ENCODE peak calls at places on chromosomes 6 and 20, in four cellular contexts. L is mesendoderm, G is mesenchymal stem cell, Z is neuronal stem cell. V is an unnamed sample.

GRCh38 chr6:15079288-15079817 is 166.5 kb upstream of the JARID2 start:
- DNase-seq in L (peak; percentile 66), G (no peak), Z (no peak), V (no peak)

GRCh38 chr6:52522655-52523054 is 54.2 kb downstream of the TRAM2 start:
- DNase-seq in L (no peak), G (peak; percentile 58), Z (no peak), V (no peak)

GRCh38 chr6:42482126-42482525 is 30.4 kb upstream of the TRERF1 start:
- DNase-seq in L (no peak), G (peak; percentile 28), Z (no peak), V (no peak)

GRCh38 chr6:168937061-168937460 is 316.6 kb downstream of the THBS2 start:
- DNase-seq in L (peak; percentile 40), G (no peak), Z (no peak), V (no peak)

GRCh38 chr6:150924808-150925654 is 59.5 kb downstream of the MTHFD1L start:
- DNase-seq in L (no peak), G (no peak), Z (no peak), V (no peak)

GRCh38 chr20:10115021-10115420 is 80.2 kb downstream of the ANKEF1 start:
- DNase-seq in L (no peak), G (peak; percentile 37), Z (no peak), V (no peak)

GRCh38 chr6:111552241-111552744 is 53.4 kb downstream of the TRAF3IP2 start:
- DNase-seq in L (peak; percentile 95), G (peak; percentile 95), Z (peak; percentile 78), V (peak; percentile 66)

GRCh38 chr6:13217206-13217905 is 111.0 kb downstream of the TBC1D7 start:
- DNase-seq in L (no peak), G (peak; percentile 57), Z (no peak), V (no peak)

GRCh38 chr6:157005940-157006339 is 228.8 kb downstream of the ARID1B start:
- DNase-seq in L (peak; percentile 78), G (no peak), Z (no peak), V (no peak)

GRCh38 chr6:130602151-130602770 is 224.9 kb upstream of the SMLR1 start:
- DNase-seq in L (no peak), G (peak; percentile 94), Z (no peak), V (no peak)

GRCh38 chr6:26554669-26555504 is 16.7 kb downstream of the HMGN4 start:
- DNase-seq in L (peak; percentile 82), G (peak; percentile 81), Z (peak; percentile 45), V (peak; percentile 58)

GRCh38 chr20:58399926-58400325 is 10.9 kb downstream of the VAPB start:
- DNase-seq in L (no peak), G (no peak), Z (no peak), V (peak; percentile 36)

GRCh38 chr6:20433321-20433720 is 31.6 kb downstream of the E2F3 start:
- DNase-seq in L (no peak), G (no peak), Z (no peak), V (no peak)

GRCh38 chr6:17630511-17631073 is 30.5 kb downstream of the FAM8A1 start:
- DNase-seq in L (no peak), G (peak; percentile 51), Z (no peak), V (no peak)

GRCh38 chr6:72626126-72626525 is 4.3 kb downstream of the KCNQ5 start:
- DNase-seq in L (peak; percentile 19), G (no peak), Z (no peak), V (no peak)

GRCh38 chr20:52269327-52269726 is 77.7 kb upstream of the ZFP64 start:
- DNase-seq in L (no peak), G (peak; percentile 36), Z (no peak), V (no peak)

GRCh38 chr6:26330835-26331808 is 33.9 kb upstream of the BTN3A2 start:
- DNase-seq in L (peak; percentile 84), G (peak; percentile 41), Z (no peak), V (peak; percentile 66)

GRCh38 chr6:41167173-41167963 is 4.5 kb upstream of the TREM2 start:
- DNase-seq in L (peak; percentile 63), G (peak; percentile 35), Z (peak; percentile 30), V (peak; percentile 60)

GRCh38 chr20:32370897-32371296 is 12.8 kb downstream of the ASXL1 start:
- DNase-seq in L (no peak), G (no peak), Z (no peak), V (no peak)

GRCh38 chr6:31928672-31928939 is 1.1 kb downstream of the C2 start:
- DNase-seq in L (no peak), G (no peak), Z (no peak), V (no peak)

GRCh38 chr20:59628171-59628570 is 23.8 kb downstream of the PHACTR3 start:
- DNase-seq in L (no peak), G (no peak), Z (no peak), V (no peak)

GRCh38 chr20:24470031-24470781 is 777 bp downstream of the SYNDIG1 start:
- DNase-seq in L (peak; percentile 71), G (no peak), Z (peak; percentile 42), V (peak; percentile 54)

GRCh38 chr6:54266400-54266923 is 41.8 kb upstream of the TINAG start:
- DNase-seq in L (peak; percentile 52), G (no peak), Z (no peak), V (peak; percentile 44)

GRCh38 chr20:36344517-36345132 is 38.5 kb downstream of the DLGAP4 start:
- DNase-seq in L (peak; percentile 87), G (peak; percentile 63), Z (peak; percentile 81), V (peak; percentile 82)

GRCh38 chr6:158185729-158186456 is 17.7 kb downstream of the GTF2H5 start:
- DNase-seq in L (no peak), G (peak; percentile 45), Z (no peak), V (no peak)

GRCh38 chr6:17086469-17086868 is 15.4 kb upstream of the STMND1 start:
- DNase-seq in L (peak; percentile 68), G (peak; percentile 78), Z (no peak), V (peak; percentile 45)

GRCh38 chr20:17841751-17842191 is 126.8 kb downstream of the SNX5 start:
- DNase-seq in L (no peak), G (peak; percentile 53), Z (no peak), V (no peak)

GRCh38 chr20:17844133-17844429 is 124.5 kb downstream of the SNX5 start:
- DNase-seq in L (no peak), G (no peak), Z (no peak), V (no peak)

GRCh38 chr20:17845701-17846475 is 122.7 kb downstream of the SNX5 start:
- DNase-seq in L (no peak), G (no peak), Z (no peak), V (no peak)

GRCh38 chr20:17844549-17845298 is 123.9 kb downstream of the SNX5 start:
- DNase-seq in L (no peak), G (no peak), Z (no peak), V (no peak)

GRCh38 chr20:17843246-17844132 is 125.1 kb downstream of the SNX5 start:
- DNase-seq in L (no peak), G (peak; percentile 90), Z (no peak), V (no peak)
- H4K8ac ChIP-seq in L (no peak overlapping the region), G (peak overlapping the region; percentile 89), Z (no peak overlapping the region), V (no peak overlapping the region)

DNA sequence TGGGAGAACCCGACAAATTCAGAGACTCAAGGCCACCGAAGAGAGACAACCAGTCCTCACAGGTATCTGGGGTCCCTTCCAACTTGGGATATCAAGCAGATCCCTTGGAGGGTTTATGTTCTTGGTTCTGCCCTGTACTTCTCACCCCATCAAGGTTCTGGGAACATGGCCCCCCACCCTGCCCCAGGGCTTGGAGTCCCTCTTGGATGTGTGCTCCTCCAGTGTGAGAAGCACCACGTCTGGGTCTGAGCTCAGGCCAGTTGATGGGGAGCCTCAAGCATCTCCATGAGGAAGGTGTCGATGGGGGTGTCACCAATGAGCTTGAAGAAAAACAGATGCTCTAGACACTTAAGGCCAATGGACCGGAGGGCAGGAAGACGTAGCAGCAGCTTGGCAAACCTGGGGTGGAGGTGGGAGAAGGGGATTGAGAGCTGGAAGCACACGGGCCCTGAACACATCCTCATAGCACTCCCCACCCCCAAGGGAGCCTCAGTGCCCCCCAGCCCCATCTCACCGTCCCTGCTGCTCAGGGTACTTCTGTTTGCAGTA is 2.2 kb upstream of the COL11A2 start:
- DNase-seq in L (no peak), G (no peak), Z (no peak), V (no peak)
- H4K8ac ChIP-seq in L (no peak overlapping the region), G (no peak overlapping the region), Z (no peak overlapping the region), V (no peak overlapping the region)

GRCh38 chr6:2132911-2133310 is 112.5 kb downstream of the GMDS start:
- DNase-seq in L (no peak), G (no peak), Z (no peak), V (no peak)

GRCh38 chr6:2134559-2134958 is 110.8 kb downstream of the GMDS start:
- DNase-seq in L (no peak), G (no peak), Z (no peak), V (no peak)

GRCh38 chr6:2135401-2135800 is 110.0 kb downstream of the GMDS start:
- DNase-seq in L (no peak), G (no peak), Z (no peak), V (no peak)

GRCh38 chr6:2132416-2132815 is 113.0 kb downstream of the GMDS start:
- DNase-seq in L (no peak), G (no peak), Z (no peak), V (no peak)

GRCh38 chr6:2133718-2134310 is 111.6 kb downstream of the GMDS start:
- DNase-seq in L (no peak), G (no peak), Z (no peak), V (no peak)
- H4K8ac ChIP-seq in L (no peak overlapping the region), G (no peak overlapping the region), Z (no peak overlapping the region), V (no peak overlapping the region)

GRCh38 chr6:46222286-46222685 is 51.5 kb upstream of the ENPP5 start:
- DNase-seq in L (no peak), G (no peak), Z (no peak), V (no peak)
- H4K8ac ChIP-seq in L (no peak overlapping the region), G (no peak overlapping the region), Z (no peak overlapping the region), V (no peak overlapping the region)

GRCh38 chr20:53819973-53820451 is 226.4 kb upstream of the ZNF217 start:
- DNase-seq in L (no peak), G (no peak), Z (no peak), V (no peak)
- H4K8ac ChIP-seq in L (no peak overlapping the region), G (no peak overlapping the region), Z (peak overlapping the region; percentile 66), V (no peak overlapping the region)

GRCh38 chr6:155273438-155273837 is 9.6 kb downstream of the CLDN20 start:
- DNase-seq in L (peak; percentile 96), G (peak; percentile 100), Z (no peak), V (peak; percentile 67)
- H4K8ac ChIP-seq in L (no peak overlapping the region), G (no peak overlapping the region), Z (no peak overlapping the region), V (no peak overlapping the region)

DNA sequence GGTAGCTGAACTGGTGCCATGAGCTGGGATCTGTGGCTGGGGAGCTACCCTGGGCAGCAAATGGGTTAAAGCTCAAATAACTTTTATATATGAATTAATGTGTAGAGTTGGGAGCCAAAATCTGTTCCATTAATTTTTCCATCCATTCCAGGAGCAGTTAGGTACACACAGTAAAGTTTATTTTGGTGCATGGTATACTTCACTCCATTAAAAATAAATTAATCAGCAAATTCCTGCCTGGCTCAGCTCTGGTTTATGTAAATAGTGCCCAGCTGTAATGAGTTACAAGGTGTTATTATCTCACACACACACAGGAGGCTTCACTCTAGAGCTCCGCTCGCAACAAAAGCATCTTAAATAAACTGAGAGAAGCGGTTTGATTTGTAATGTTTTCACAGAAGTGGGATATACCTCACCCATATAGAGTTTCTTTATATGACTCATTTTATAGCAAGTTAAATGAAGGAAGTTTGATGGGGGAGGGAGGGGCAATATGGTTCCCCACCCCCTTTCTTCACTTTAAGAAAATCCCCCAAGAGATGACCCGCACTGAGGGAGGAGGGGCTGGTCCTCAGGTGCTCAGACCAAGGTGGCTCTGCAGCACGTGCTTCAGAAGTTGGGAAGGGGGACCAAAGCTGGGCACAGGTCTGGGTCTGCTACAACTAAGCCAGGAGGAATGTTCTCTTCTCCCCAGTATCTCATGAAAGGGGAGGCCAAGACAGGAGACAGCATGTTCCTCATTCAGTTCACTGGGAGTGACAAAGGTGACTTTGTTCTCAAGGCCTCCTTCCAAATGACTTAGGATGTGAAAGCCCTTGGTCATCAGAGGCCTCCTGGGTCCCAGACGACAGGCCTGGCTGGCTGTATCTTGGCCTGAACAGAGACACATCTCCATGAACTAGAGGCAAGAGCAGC is 10.5 kb upstream of the FAM83C start:
- DNase-seq in L (no peak), G (no peak), Z (no peak), V (no peak)
- H4K8ac ChIP-seq in L (no peak overlapping the region), G (peak overlapping the region; percentile 93), Z (no peak overlapping the region), V (no peak overlapping the region)

V was measured in H9.